ENCODE peak calls at places on chromosomes 16 and 17, in six cellular contexts. I is HCT116, D is H1, Q is GM12878, F is K562, H is NT2/D1. Z is an unnamed sample.

GRCh38 chr16:53224932-53225533 is 170.2 kb downstream of the CHD9 start:
- DNase-seq in H (no peak), I (no peak), D (no peak), Q (no peak), F (peak; percentile 15), Z (no peak)

GRCh38 chr16:9885457-9885856 is 296.8 kb downstream of the GRIN2A start:
- DNase-seq in H (no peak), I (no peak), Q (no peak), D (no peak), F (no peak), Z (no peak)

GRCh38 chr16:12819126-12820117 is 15.7 kb upstream of the CPPED1 start:
- DNase-seq in D (peak; percentile 96), F (peak; percentile 80), I (peak; percentile 50), H (peak; percentile 54), Q (peak; percentile 24), Z (peak; percentile 79)

GRCh38 chr16:18050777-18051176 is 285.8 kb downstream of the NPIPA8 start:
- DNase-seq in F (no peak), D (no peak), Q (no peak), I (no peak), H (no peak), Z (no peak)

GRCh38 chr17:58004060-58004459 is 3.0 kb downstream of the SRSF1 start:
- DNase-seq in I (no peak), F (no peak), Q (no peak), H (no peak), D (no peak), Z (no peak)

GRCh38 chr17:17511971-17512858 is 16.0 kb upstream of the RASD1 start:
- DNase-seq in F (peak; percentile 18), Q (no peak), H (no peak), D (no peak), I (no peak), Z (no peak)

GRCh38 chr16:67199808-67200198 is 872 bp downstream of the ELMO3 start:
- DNase-seq in F (no peak), Q (no peak), H (no peak), I (no peak), D (peak; percentile 79), Z (no peak)

GRCh38 chr17:42121066-42121769 is at the start of gene KAT2A:
- DNase-seq in D (peak; percentile 86), Q (no peak), F (peak; percentile 94), I (peak; percentile 53), H (peak; percentile 59), Z (peak; percentile 73)

GRCh38 chr16:14658063-14658462 is 25.3 kb downstream of the BFAR start:
- DNase-seq in F (no peak), Q (peak; percentile 71), D (no peak), H (no peak), I (no peak), Z (no peak)

GRCh38 chr17:76086384-76086783 is 7.4 kb downstream of the ZACN start:
- DNase-seq in D (no peak), I (no peak), H (no peak), F (no peak), Q (no peak), Z (no peak)

GRCh38 chr16:11963706-11964105 is 1.3 kb upstream of the TNFRSF17 start:
- DNase-seq in I (no peak), F (no peak), H (no peak), Q (no peak), D (no peak), Z (no peak)

GRCh38 chr16:29029168-29029994 is 44.5 kb downstream of the LAT start:
- DNase-seq in H (peak; percentile 56), F (peak; percentile 81), D (peak; percentile 58), I (no peak), Q (no peak), Z (no peak)

GRCh38 chr17:10171581-10171981 is 26.8 kb downstream of the GAS7 start:
- DNase-seq in D (no peak), H (no peak), Q (no peak), F (no peak), I (no peak), Z (no peak)

GRCh38 chr16:84683691-84684591 is 15.9 kb upstream of the USP10 start:
- DNase-seq in F (no peak), D (no peak), H (peak; percentile 63), I (no peak), Q (no peak), Z (no peak)

GRCh38 chr16:86322283-86322682 is 188.0 kb upstream of the FOXF1 start:
- DNase-seq in I (no peak), H (no peak), D (no peak), Q (no peak), F (no peak), Z (no peak)

GRCh38 chr16:31404353-31405064 is 11.4 kb downstream of the ITGAD start:
- DNase-seq in Q (no peak), I (peak; percentile 67), F (peak; percentile 74), D (no peak), H (no peak), Z (no peak)

GRCh38 chr16:50400967-50401348 is 32.2 kb upstream of the BRD7 start:
- DNase-seq in H (no peak), I (no peak), Q (no peak), D (no peak), F (no peak), Z (no peak)

GRCh38 chr17:47844814-47845453 is 3.9 kb upstream of the SCRN2 start:
- DNase-seq in H (no peak), D (no peak), Q (no peak), F (no peak), I (no peak), Z (no peak)

GRCh38 chr16:53769787-53770186 is 65.8 kb downstream of the FTO start:
- DNase-seq in D (no peak), H (no peak), I (no peak), Q (no peak), F (no peak), Z (no peak)

GRCh38 chr17:47267354-47267828 is 13.8 kb downstream of the ITGB3 start:
- DNase-seq in H (no peak), F (no peak), D (no peak), I (no peak), Q (no peak), Z (peak; percentile 30)

GRCh38 chr16:66491716-66492064 is 58.2 kb downstream of the TK2 start:
- DNase-seq in I (no peak), D (no peak), F (no peak), Q (no peak), H (no peak), Z (no peak)

GRCh38 chr16:62615526-62615925 is 579.3 kb upstream of the CDH8 start:
- DNase-seq in Q (no peak), D (no peak), I (no peak), F (no peak), H (no peak), Z (no peak)

GRCh38 chr16:57462978-57463362 is 491 bp downstream of the POLR2C start:
- DNase-seq in F (no peak), D (no peak), I (no peak), Q (no peak), H (no peak), Z (no peak)

GRCh38 chr17:60989439-60989838 is 311.8 kb downstream of the BCAS3 start:
- DNase-seq in H (no peak), Q (no peak), F (no peak), D (no peak), I (no peak), Z (no peak)

GRCh38 chr16:87076950-87077749 is 240.0 kb downstream of the C16orf95 start:
- DNase-seq in H (peak; percentile 82), I (peak; percentile 94), Q (no peak), F (peak; percentile 56), D (peak; percentile 91), Z (peak; percentile 63)

GRCh38 chr17:30221346-30221745 is 14.2 kb downstream of the SLC6A4 start:
- DNase-seq in I (no peak), F (no peak), H (no peak), D (no peak), Q (no peak), Z (no peak)

GRCh38 chr16:74951206-74951605 is 33.7 kb downstream of the WDR59 start:
- DNase-seq in H (no peak), I (no peak), D (no peak), Q (no peak), F (no peak), Z (no peak)

DNA sequence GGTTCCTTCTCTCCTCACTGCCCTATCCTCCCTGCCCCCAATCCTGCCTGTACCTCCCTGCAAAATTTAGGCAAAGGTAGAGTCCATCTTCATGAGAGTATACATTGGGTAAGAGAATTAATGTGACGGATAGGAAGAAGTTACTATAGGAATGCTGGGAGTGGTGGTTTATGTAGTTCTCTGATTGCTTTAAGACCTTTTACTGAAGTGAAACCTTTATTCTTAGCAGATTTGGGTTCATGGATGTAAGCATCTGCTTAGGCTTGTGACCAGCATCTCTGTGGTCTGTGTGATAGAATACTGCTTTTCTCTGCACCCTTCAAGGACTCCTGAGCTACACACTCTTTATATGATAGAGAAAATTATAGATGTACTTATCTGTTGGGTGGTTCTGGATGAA is 127.3 kb downstream of the PRKCA start:
- DNase-seq in H (no peak), D (no peak), Q (no peak), F (no peak), I (no peak), Z (no peak)
- TF ChIP-seq ZNF274 in H (no peak), D (no peak), Q (no peak), F (no peak), I (no peak), Z (no peak)

GRCh38 chr17:36599546-36600250 is 1.7 kb upstream of the MRM1 start:
- DNase-seq in Q (no peak), H (no peak), I (no peak), F (no peak), D (no peak), Z (no peak)
- H3K9ac ChIP-seq in Q (no peak overlapping the region), H (no peak overlapping the region), I (no peak overlapping the region), F (peak overlapping the region; percentile 84), D (no peak overlapping the region), Z (no peak overlapping the region)

DNA sequence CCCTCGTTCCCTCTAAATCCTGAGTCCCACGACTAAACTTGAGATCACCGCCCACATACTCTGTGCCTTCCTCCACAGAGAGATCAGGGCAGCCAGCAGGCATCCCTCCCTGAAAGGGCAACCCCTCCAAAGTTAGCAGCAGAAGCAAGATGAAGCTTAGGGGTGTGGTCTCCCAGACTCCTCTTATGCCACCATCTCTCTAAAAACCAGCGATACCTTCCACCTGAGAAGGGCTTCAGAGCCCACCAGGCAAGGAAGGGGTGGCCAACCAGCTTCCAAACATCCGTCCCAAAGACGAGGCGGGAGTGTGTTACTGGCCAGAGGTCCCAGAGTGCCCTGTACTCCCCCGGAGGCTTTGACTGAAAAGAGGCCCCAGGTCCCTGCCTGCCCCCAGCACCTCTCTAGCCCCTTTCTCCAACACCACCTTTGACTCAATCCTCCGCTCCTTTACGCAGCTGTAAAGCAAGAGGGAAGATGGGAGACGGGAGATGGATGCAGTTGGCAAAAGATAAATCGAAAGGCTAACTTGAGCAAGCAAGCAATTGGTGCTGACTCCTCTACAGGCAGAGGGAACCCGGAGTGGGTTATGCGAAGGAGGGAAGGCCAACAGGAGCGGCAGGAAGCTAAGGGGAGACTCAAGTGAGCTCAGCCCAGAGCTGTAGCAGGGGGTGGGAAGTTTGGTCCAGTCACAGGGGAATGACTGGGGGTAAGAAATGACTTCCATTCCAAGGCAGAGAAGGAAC is 1.1 kb downstream of the ST3GAL2 start:
- DNase-seq in I (no peak), H (no peak), Q (no peak), F (peak; percentile 25), D (peak; percentile 63), Z (no peak)
- TF ChIP-seq ZNF274 in I (no peak), H (no peak), Q (no peak), F (no peak), D (no peak), Z (peak; percentile 15)

GRCh38 chr17:32836527-32836926 is 40.4 kb downstream of the MYO1D start:
- DNase-seq in D (no peak), I (no peak), F (no peak), Q (no peak), H (no peak), Z (no peak)
- H3K9ac ChIP-seq in D (no peak overlapping the region), I (no peak overlapping the region), F (no peak overlapping the region), Q (no peak overlapping the region), H (no peak overlapping the region), Z (no peak overlapping the region)

GRCh38 chr17:33889766-33890165 is 365.3 kb upstream of the CCL2 start:
- DNase-seq in D (no peak), H (no peak), F (no peak), I (no peak), Q (no peak), Z (no peak)
- TF ChIP-seq ZNF274 in D (no peak), H (no peak), F (no peak), I (no peak), Q (no peak), Z (no peak)